ENCODE peak calls at places on chromosomes 6 and 20, in five cellular contexts. F, T, C, K and M are unnamed samples.

GRCh38 chr20:61254881-61255589 is 3.0 kb downstream of the CDH4 start:
- DNase-seq in C (no peak), T (no peak), K (no peak), F (no peak), M (peak; percentile 82)

GRCh38 chr6:126134491-126134890 is 148.2 kb downstream of the TRMT11 start:
- DNase-seq in C (no peak), F (no peak), T (no peak), K (no peak), M (no peak)

GRCh38 chr6:52725530-52726192 is 37.6 kb downstream of the GSTA2 start:
- DNase-seq in K (no peak), C (no peak), F (no peak), T (no peak), M (no peak)

GRCh38 chr20:60046011-60046413 is 87.8 kb downstream of the CDH26 start:
- DNase-seq in T (no peak), F (no peak), K (no peak), C (no peak), M (peak; percentile 31)

GRCh38 chr6:151661509-151661908 is 146.0 kb upstream of the ESR1 start:
- DNase-seq in F (no peak), T (no peak), K (no peak), C (no peak), M (no peak)

GRCh38 chr6:33744895-33745546 is 1.7 kb downstream of the IP6K3 start:
- DNase-seq in C (no peak), T (no peak), F (no peak), K (no peak), M (no peak)

GRCh38 chr6:162899148-162899547 is 171.4 kb downstream of the PACRG start:
- DNase-seq in T (no peak), C (no peak), F (no peak), K (no peak), M (peak; percentile 3)

GRCh38 chr6:150729188-150729748 is 129.6 kb downstream of the PLEKHG1 start:
- DNase-seq in K (no peak), C (no peak), F (no peak), T (no peak), M (no peak)

GRCh38 chr6:79544939-79545450 is 7.8 kb upstream of the LCA5 start:
- DNase-seq in C (peak; percentile 97), K (peak; percentile 84), T (peak; percentile 100), F (peak; percentile 39), M (peak; percentile 100)

GRCh38 chr6:143337201-143337949 is 113.1 kb downstream of the ADAT2 start:
- DNase-seq in F (peak; percentile 47), K (no peak), T (peak; percentile 84), C (peak; percentile 18), M (no peak)

GRCh38 chr6:24313477-24314141 is 44.2 kb downstream of the DCDC2 start:
- DNase-seq in K (no peak), T (peak; percentile 68), F (no peak), C (no peak), M (peak; percentile 99)
- H3K4me2 ChIP-seq in K (no peak overlapping the region), T (no peak overlapping the region), F (no peak overlapping the region), C (no peak overlapping the region), M (no peak overlapping the region)

GRCh38 chr20:37365760-37366638 is 20.1 kb downstream of the SRC start:
- DNase-seq in T (no peak), F (peak; percentile 49), K (no peak), C (no peak), M (no peak)
- H3K4me2 ChIP-seq in T (no peak overlapping the region), F (peak overlapping the region; percentile 43), K (no peak overlapping the region), C (no peak overlapping the region), M (no peak overlapping the region)

GRCh38 chr6:16822975-16823374 is 61.7 kb upstream of the ATXN1 start:
- DNase-seq in C (no peak), T (peak; percentile 32), F (no peak), K (no peak), M (no peak)

GRCh38 chr6:16822529-16822928 is 61.3 kb upstream of the ATXN1 start:
- DNase-seq in K (no peak), C (no peak), T (no peak), F (no peak), M (no peak)

GRCh38 chr6:16819752-16820151 is 58.5 kb upstream of the ATXN1 start:
- DNase-seq in C (no peak), F (no peak), K (no peak), T (no peak), M (peak; percentile 52)

GRCh38 chr6:16823700-16824352 is 62.6 kb upstream of the ATXN1 start:
- DNase-seq in T (no peak), C (no peak), K (no peak), F (no peak), M (no peak)

DNA sequence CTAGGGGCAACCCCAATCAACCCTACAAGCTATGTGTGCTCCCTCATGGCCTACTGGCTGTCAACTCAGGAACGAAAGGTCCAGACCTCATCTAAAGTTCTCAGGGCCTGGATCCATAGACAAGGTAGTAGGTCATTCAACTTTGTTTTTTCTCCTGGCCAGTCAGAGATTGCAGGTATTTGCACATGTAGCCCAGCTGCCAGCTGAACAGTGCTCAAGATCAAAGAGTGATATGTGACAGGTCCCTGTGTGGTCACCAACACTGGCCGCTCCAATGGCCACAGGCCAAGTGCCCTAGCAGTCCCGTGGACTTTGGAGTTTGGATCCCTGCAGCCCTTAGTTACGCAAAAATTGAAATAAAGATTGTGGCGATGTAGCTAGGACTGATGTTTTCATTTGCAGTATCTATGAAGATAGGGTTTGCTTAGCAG is 60.6 kb upstream of the ATXN1 start:
- DNase-seq in T (no peak), C (no peak), F (no peak), K (no peak), M (no peak)
- H3K4me2 ChIP-seq in T (no peak overlapping the region), C (no peak overlapping the region), F (no peak overlapping the region), K (no peak overlapping the region), M (no peak overlapping the region)

DNA sequence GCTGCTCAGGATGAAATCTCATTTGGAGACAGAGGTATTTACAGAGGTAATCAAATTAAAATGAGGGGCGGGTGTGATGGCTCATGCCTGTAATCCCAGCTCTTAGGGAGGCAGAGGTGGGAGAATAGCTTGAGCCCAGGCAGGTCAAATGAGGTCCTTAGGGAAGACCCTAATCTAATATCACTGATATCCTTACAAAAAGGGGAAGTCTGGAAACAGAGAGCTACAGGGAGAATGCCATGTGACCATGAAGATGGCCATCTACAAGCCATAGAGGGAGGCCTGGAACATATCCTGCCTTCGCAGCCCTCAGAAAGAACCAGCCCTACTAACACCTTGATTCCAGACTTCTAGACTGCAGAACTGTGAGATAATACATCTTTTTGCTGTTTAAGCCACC is 8.3 kb downstream of the MTCL3 start:
- DNase-seq in C (no peak), F (no peak), K (no peak), T (peak; percentile 16), M (no peak)
- H3K4me2 ChIP-seq in C (no peak overlapping the region), F (no peak overlapping the region), K (no peak overlapping the region), T (no peak overlapping the region), M (no peak overlapping the region)

GRCh38 chr6:40732878-40733277 is 145.7 kb upstream of the LRFN2 start:
- DNase-seq in K (no peak), T (no peak), C (no peak), F (no peak), M (no peak)

GRCh38 chr6:40733770-40734396 is 146.7 kb upstream of the LRFN2 start:
- DNase-seq in C (no peak), F (no peak), K (no peak), T (peak; percentile 27), M (no peak)

GRCh38 chr6:40734607-40735006 is 147.4 kb upstream of the LRFN2 start:
- DNase-seq in C (no peak), F (no peak), K (no peak), T (no peak), M (no peak)

GRCh38 chr6:40735126-40735920 is 148.2 kb upstream of the LRFN2 start:
- DNase-seq in C (no peak), F (no peak), K (no peak), T (peak; percentile 70), M (no peak)

DNA sequence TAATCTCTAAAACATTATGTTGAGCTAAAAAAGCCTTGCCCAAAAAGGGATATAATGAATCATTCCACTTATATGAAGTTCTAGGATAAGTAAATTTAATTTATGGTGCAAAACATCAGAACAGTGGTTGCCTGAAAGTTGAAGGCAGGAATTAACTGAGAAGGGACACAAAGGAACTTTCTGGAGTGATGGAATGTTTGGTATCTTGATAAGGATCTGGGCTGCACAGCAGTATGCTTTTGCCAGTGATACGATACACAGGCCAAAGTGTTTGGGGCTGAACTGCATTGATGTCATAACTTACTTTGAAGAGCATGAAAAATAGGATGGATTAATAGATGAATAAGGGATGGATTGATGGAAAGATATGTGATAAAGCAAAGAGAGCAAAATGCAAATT is 146.1 kb upstream of the LRFN2 start:
- DNase-seq in C (no peak), F (no peak), T (peak; percentile 68), K (no peak), M (peak; percentile 34)
- H3K4me2 ChIP-seq in C (no peak overlapping the region), F (no peak overlapping the region), T (no peak overlapping the region), K (no peak overlapping the region), M (no peak overlapping the region)

DNA sequence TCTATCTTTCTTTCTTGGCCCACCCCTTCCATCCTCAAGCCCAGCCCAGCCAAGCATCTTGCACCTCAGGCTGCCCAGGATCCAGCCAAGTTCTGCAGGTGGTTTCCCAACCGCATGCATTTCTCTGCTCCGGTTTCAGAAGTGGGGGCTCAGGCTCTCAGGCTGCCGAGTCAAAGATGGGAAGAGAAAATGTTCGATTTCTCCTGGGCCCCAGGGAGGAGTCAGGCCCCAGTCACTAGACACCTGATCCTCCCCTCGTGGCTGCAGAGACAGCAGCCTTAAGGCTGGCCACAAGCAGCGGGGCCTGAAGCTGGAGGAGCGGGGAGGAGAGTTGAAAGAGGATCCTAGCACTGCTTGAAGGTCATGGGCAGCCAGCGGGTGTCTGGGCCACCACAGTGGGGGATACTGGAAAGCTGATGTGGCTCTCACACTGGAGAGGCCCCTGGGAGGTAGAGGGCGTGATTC is 42.2 kb upstream of the ZFAND3 start:
- DNase-seq in F (no peak), T (peak; percentile 48), K (no peak), C (no peak), M (no peak)
- H3K4me2 ChIP-seq in F (no peak overlapping the region), T (no peak overlapping the region), K (no peak overlapping the region), C (no peak overlapping the region), M (no peak overlapping the region)

GRCh38 chr20:24040896-24041459 is 52.4 kb upstream of the GGTLC1 start:
- DNase-seq in F (no peak), C (no peak), T (no peak), K (no peak), M (no peak)

GRCh38 chr20:24034820-24035219 is 46.2 kb upstream of the GGTLC1 start:
- DNase-seq in T (no peak), F (no peak), K (no peak), C (no peak), M (no peak)

GRCh38 chr20:24033560-24033959 is 45.0 kb upstream of the GGTLC1 start:
- DNase-seq in F (no peak), T (no peak), C (no peak), K (no peak), M (no peak)

GRCh38 chr20:24039196-24039595 is 50.6 kb upstream of the GGTLC1 start:
- DNase-seq in F (no peak), C (no peak), K (no peak), T (no peak), M (no peak)
- H3K4me2 ChIP-seq in F (no peak overlapping the region), C (no peak overlapping the region), K (no peak overlapping the region), T (no peak overlapping the region), M (no peak overlapping the region)